ENCODE peak calls at places on chromosome 18, in five cellular contexts. K is HepG2, W is suprapubic skin, X is sigmoid colon, S is GM12878. V is an unnamed sample.

GRCh38 chr18:34330308-34330707 is 105.6 kb upstream of the NOL4 start:
- DNase-seq in K (no peak), W (no peak), X (no peak), S (no peak), V (no peak)

GRCh38 chr18:45166341-45167108 is 448.8 kb upstream of the SLC14A2 start:
- DNase-seq in K (no peak), W (no peak), X (no peak), S (no peak), V (no peak)

GRCh38 chr18:67451952-67452351 is 64.6 kb downstream of the DSEL start:
- DNase-seq in K (no peak), W (no peak), X (no peak), S (no peak), V (no peak)

GRCh38 chr18:32037616-32038015 is 19.0 kb downstream of the RNF125 start:
- DNase-seq in K (no peak), W (no peak), X (no peak), S (no peak), V (no peak)

GRCh38 chr18:71797554-71797953 is 746.6 kb downstream of the CBLN2 start:
- DNase-seq in K (no peak), W (no peak), X (no peak), S (no peak), V (no peak)

GRCh38 chr18:27136208-27136535 is 48.9 kb downstream of the CHST9 start:
- DNase-seq in K (peak; percentile 86), W (no peak), X (no peak), S (no peak), V (no peak)

GRCh38 chr18:65016631-65017371 is 734.0 kb upstream of the CDH7 start:
- DNase-seq in K (no peak), W (no peak), X (no peak), S (no peak), V (no peak)

GRCh38 chr18:76821356-76821874 is 942 bp upstream of the ZNF236 start:
- DNase-seq in K (no peak), W (no peak), X (no peak), S (no peak), V (no peak)

GRCh38 chr18:37284260-37284659 is 281.3 kb downstream of the CELF4 start:
- DNase-seq in K (no peak), W (no peak), X (no peak), S (no peak), V (no peak)

GRCh38 chr18:12839526-12840196 is 44.4 kb downstream of the PTPN2 start:
- DNase-seq in K (no peak), W (no peak), X (no peak), S (peak; percentile 82), V (no peak)
- TF ChIP-seq POLR2AphosphoS5 in K (no peak), W (no peak), X (no peak), S (peak; percentile 37), V (no peak)

GRCh38 chr18:13233746-13234527 is 15.4 kb downstream of the LDLRAD4 start:
- DNase-seq in K (no peak), W (peak; percentile 77), X (no peak), S (no peak), V (no peak)
- TF ChIP-seq EP300 in K (no peak), W (no peak), X (no peak), S (no peak), V (no peak)

GRCh38 chr18:22197668-22198067 is 28.3 kb downstream of the GATA6 start:
- DNase-seq in K (no peak), W (no peak), X (no peak), S (no peak), V (no peak)

GRCh38 chr18:22195052-22195451 is 25.7 kb downstream of the GATA6 start:
- DNase-seq in K (no peak), W (no peak), X (no peak), S (no peak), V (no peak)

GRCh38 chr18:22199005-22199404 is 29.6 kb downstream of the GATA6 start:
- DNase-seq in K (no peak), W (peak; percentile 43), X (no peak), S (no peak), V (no peak)

GRCh38 chr18:22200611-22201225 is 31.3 kb downstream of the GATA6 start:
- DNase-seq in K (no peak), W (no peak), X (no peak), S (no peak), V (no peak)

DNA sequence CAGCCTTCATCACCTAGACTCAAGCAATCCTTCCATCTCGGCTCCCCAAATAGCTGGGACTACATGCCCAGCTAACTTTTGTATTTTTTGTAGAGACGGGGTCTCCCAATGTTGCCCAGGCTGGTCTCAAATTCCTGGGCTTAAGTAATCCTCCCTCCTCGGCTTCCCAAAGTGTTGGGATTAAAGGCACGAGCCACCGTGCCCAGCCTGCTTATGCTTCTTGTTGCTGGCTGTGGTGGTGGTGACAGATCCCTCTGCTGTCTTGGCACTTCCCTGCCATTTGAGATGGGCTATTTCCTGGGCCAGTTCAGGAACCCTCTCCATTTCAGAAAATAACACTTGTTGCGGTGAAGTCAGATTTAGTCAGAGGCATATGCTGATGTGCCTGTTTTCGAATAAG is 28.8 kb downstream of the GATA6 start:
- DNase-seq in K (no peak), W (no peak), X (no peak), S (no peak), V (no peak)
- H3K27ac ChIP-seq in K (no peak overlapping the region), W (no peak overlapping the region), X (no peak overlapping the region), S (no peak overlapping the region), V (no peak overlapping the region)

DNA sequence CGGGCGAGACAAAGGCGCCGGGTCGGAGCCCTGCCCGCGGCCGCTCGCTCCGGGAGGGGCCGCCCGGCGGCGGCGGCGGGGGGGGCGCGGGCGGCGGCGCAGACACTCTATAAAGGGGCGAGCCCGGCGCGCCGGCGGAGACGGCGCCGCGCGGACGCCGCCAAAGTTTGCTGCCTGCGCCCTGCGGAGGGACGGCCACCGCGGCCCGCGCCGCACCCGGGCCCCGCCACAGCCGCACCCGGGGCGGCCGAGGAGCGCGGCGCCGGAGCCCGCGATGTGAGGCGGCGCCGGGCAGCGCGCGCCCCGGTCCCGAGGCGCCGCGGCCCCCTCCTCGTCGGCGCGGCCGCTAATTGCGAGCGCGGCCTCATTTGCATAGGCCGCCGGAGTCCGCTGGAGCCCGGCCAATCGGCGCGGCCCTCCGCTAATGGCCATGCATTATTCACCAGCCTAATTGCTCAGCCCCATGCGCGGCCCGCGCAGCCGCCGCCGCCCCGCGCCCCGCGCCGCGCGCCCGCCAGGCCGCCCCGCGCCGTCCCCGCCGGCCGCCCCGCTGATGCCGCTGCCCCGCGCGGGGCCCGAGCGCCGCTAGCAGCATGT is at the start of gene SALL3:
- DNase-seq in K (no peak), W (no peak), X (no peak), S (no peak), V (no peak)
- TF ChIP-seq POLR2AphosphoS5 in K (no peak), W (no peak), X (no peak), S (no peak), V (no peak)

GRCh38 chr18:22971038-22971437 is 37.9 kb downstream of the RBBP8 start:
- DNase-seq in K (no peak), W (no peak), X (no peak), S (no peak), V (no peak)
- TF ChIP-seq EP300 in K (no peak), W (no peak), X (no peak), S (no peak), V (no peak)

GRCh38 chr18:24930478-24930877 is 421.5 kb downstream of the ZNF521 start:
- DNase-seq in K (no peak), W (no peak), X (no peak), S (no peak), V (no peak)
- H3K27ac ChIP-seq in K (no peak overlapping the region), W (no peak overlapping the region), X (no peak overlapping the region), S (no peak overlapping the region), V (no peak overlapping the region)

V was measured in esophagus muscularis mucosa.